ENCODE peak calls at places on chromosomes 4 and X, in five cellular contexts. One of them, this sample, is unnamed.

GRCh38 chrX:32572644-32573043 is 638.7 kb downstream of the DMD start:
- DNase-seq in NB4: no peak
- DNase-seq in left ventricle myocardium inferior: no peak
- DNase-seq in WERI-Rb-1: no peak
- DNase-seq in colonic mucosa: no peak
- DNase-seq in this sample: no peak

GRCh38 chr4:74473155-74473811 is 28.3 kb downstream of the AREG start:
- DNase-seq in NB4: no peak
- DNase-seq in left ventricle myocardium inferior: no peak
- DNase-seq in WERI-Rb-1: no peak
- DNase-seq in colonic mucosa: no peak
- DNase-seq in this sample: no peak

GRCh38 chrX:132757066-132757623 is 201.3 kb downstream of the HS6ST2 start:
- DNase-seq in NB4: no peak
- DNase-seq in left ventricle myocardium inferior: no peak
- DNase-seq in WERI-Rb-1: no peak
- DNase-seq in colonic mucosa: no peak
- DNase-seq in this sample: no peak

GRCh38 chr4:48141048-48141447 is 7.0 kb upstream of the TXK start:
- DNase-seq in NB4: peak
- DNase-seq in left ventricle myocardium inferior: no peak
- DNase-seq in WERI-Rb-1: no peak
- DNase-seq in colonic mucosa: no peak
- DNase-seq in this sample: peak

GRCh38 chr4:121428721-121429120 is 47.9 kb upstream of the QRFPR start:
- DNase-seq in NB4: no peak
- DNase-seq in left ventricle myocardium inferior: no peak
- DNase-seq in WERI-Rb-1: no peak
- DNase-seq in colonic mucosa: no peak
- DNase-seq in this sample: no peak

GRCh38 chr4:156197216-156197615 is 243.6 kb upstream of the CTSO start:
- DNase-seq in NB4: no peak
- DNase-seq in left ventricle myocardium inferior: no peak
- DNase-seq in WERI-Rb-1: no peak
- DNase-seq in colonic mucosa: no peak
- DNase-seq in this sample: no peak

GRCh38 chr4:105551968-105552746 is at the start of gene ARHGEF38:
- DNase-seq in NB4: no peak
- DNase-seq in left ventricle myocardium inferior: no peak
- DNase-seq in WERI-Rb-1: no peak
- DNase-seq in colonic mucosa: peak
- DNase-seq in this sample: no peak

GRCh38 chr4:1862055-1862911 is 6.3 kb upstream of the LETM1 start:
- DNase-seq in NB4: no peak
- DNase-seq in left ventricle myocardium inferior: no peak
- DNase-seq in WERI-Rb-1: no peak
- DNase-seq in colonic mucosa: no peak
- DNase-seq in this sample: no peak

GRCh38 chr4:15400911-15401671 is 26.7 kb upstream of the C1QTNF7 start:
- DNase-seq in NB4: peak
- DNase-seq in left ventricle myocardium inferior: peak
- DNase-seq in WERI-Rb-1: no peak
- DNase-seq in colonic mucosa: peak
- DNase-seq in this sample: peak

GRCh38 chrX:136961594-136962135 is 72.1 kb downstream of the GPR101 start:
- DNase-seq in NB4: peak
- DNase-seq in left ventricle myocardium inferior: no peak
- DNase-seq in WERI-Rb-1: no peak
- DNase-seq in colonic mucosa: no peak
- DNase-seq in this sample: no peak

GRCh38 chr4:63620271-63620670 is 789.0 kb downstream of the TECRL start:
- DNase-seq in NB4: no peak
- DNase-seq in left ventricle myocardium inferior: no peak
- DNase-seq in WERI-Rb-1: peak
- DNase-seq in colonic mucosa: no peak
- DNase-seq in this sample: no peak

GRCh38 chrX:41970419-41970818 is 47.1 kb upstream of the CASK start:
- DNase-seq in NB4: no peak
- DNase-seq in left ventricle myocardium inferior: no peak
- DNase-seq in WERI-Rb-1: no peak
- DNase-seq in colonic mucosa: no peak
- DNase-seq in this sample: no peak

GRCh38 chr4:27017623-27018022 is 157.0 kb downstream of the STIM2 start:
- DNase-seq in NB4: no peak
- DNase-seq in left ventricle myocardium inferior: no peak
- DNase-seq in WERI-Rb-1: no peak
- DNase-seq in colonic mucosa: no peak
- DNase-seq in this sample: no peak

GRCh38 chrX:40327085-40327484 is 229.3 kb upstream of the BCOR start:
- DNase-seq in NB4: no peak
- DNase-seq in left ventricle myocardium inferior: no peak
- DNase-seq in WERI-Rb-1: no peak
- DNase-seq in colonic mucosa: no peak
- DNase-seq in this sample: no peak

GRCh38 chr4:1330761-1331590 is 16.0 kb upstream of the UVSSA start:
- DNase-seq in NB4: no peak
- DNase-seq in left ventricle myocardium inferior: no peak
- DNase-seq in WERI-Rb-1: peak
- DNase-seq in colonic mucosa: no peak
- DNase-seq in this sample: no peak

GRCh38 chr4:185332575-185333464 is 62.9 kb downstream of the LRP2BP start:
- DNase-seq in NB4: no peak
- DNase-seq in left ventricle myocardium inferior: no peak
- DNase-seq in WERI-Rb-1: no peak
- DNase-seq in colonic mucosa: no peak
- DNase-seq in this sample: no peak

GRCh38 chrX:51182545-51182944 is 150.1 kb upstream of the NUDT10 start:
- DNase-seq in NB4: no peak
- DNase-seq in left ventricle myocardium inferior: no peak
- DNase-seq in WERI-Rb-1: no peak
- DNase-seq in colonic mucosa: no peak
- DNase-seq in this sample: no peak

GRCh38 chr4:59553063-59553738 is 1646.9 kb upstream of the ADGRL3 start:
- DNase-seq in NB4: peak
- DNase-seq in left ventricle myocardium inferior: no peak
- DNase-seq in WERI-Rb-1: no peak
- DNase-seq in colonic mucosa: no peak
- DNase-seq in this sample: no peak

GRCh38 chr4:74623041-74623440 is 171.3 kb downstream of the BTC start:
- DNase-seq in NB4: peak
- DNase-seq in left ventricle myocardium inferior: no peak
- DNase-seq in WERI-Rb-1: peak
- DNase-seq in colonic mucosa: peak
- DNase-seq in this sample: peak

GRCh38 chrX:150873616-150874015 is 24.9 kb downstream of the CD99L2 start:
- DNase-seq in NB4: peak
- DNase-seq in left ventricle myocardium inferior: peak
- DNase-seq in WERI-Rb-1: no peak
- DNase-seq in colonic mucosa: no peak
- DNase-seq in this sample: no peak

GRCh38 chr4:147731611-147732515 is at the start of gene ARHGAP10:
- DNase-seq in NB4: peak
- DNase-seq in left ventricle myocardium inferior: peak
- DNase-seq in WERI-Rb-1: peak
- DNase-seq in colonic mucosa: peak
- DNase-seq in this sample: no peak

GRCh38 chr4:85431881-85432280 is 43.1 kb upstream of the ARHGAP24 start:
- DNase-seq in NB4: no peak
- DNase-seq in left ventricle myocardium inferior: no peak
- DNase-seq in WERI-Rb-1: no peak
- DNase-seq in colonic mucosa: no peak
- DNase-seq in this sample: no peak

GRCh38 chr4:161256716-161257115 is 907.1 kb downstream of the FSTL5 start:
- DNase-seq in NB4: peak
- DNase-seq in left ventricle myocardium inferior: no peak
- DNase-seq in WERI-Rb-1: peak
- DNase-seq in colonic mucosa: no peak
- DNase-seq in this sample: no peak
- TF ChIP-seq CTCF in NB4: peak
- TF ChIP-seq CTCF in left ventricle myocardium inferior: no peak
- TF ChIP-seq CTCF in WERI-Rb-1: peak
- TF ChIP-seq CTCF in colonic mucosa: no peak
- TF ChIP-seq CTCF in this sample: peak

GRCh38 chr4:4656977-4657376 is 115.1 kb upstream of the STX18 start:
- DNase-seq in NB4: no peak
- DNase-seq in left ventricle myocardium inferior: no peak
- DNase-seq in WERI-Rb-1: no peak
- DNase-seq in colonic mucosa: no peak
- DNase-seq in this sample: no peak
- H3K4me3 ChIP-seq in NB4: no peak
- H3K4me3 ChIP-seq in left ventricle myocardium inferior: no peak
- H3K4me3 ChIP-seq in WERI-Rb-1: no peak
- H3K4me3 ChIP-seq in colonic mucosa: no peak
- H3K4me3 ChIP-seq in this sample: no peak

DNA sequence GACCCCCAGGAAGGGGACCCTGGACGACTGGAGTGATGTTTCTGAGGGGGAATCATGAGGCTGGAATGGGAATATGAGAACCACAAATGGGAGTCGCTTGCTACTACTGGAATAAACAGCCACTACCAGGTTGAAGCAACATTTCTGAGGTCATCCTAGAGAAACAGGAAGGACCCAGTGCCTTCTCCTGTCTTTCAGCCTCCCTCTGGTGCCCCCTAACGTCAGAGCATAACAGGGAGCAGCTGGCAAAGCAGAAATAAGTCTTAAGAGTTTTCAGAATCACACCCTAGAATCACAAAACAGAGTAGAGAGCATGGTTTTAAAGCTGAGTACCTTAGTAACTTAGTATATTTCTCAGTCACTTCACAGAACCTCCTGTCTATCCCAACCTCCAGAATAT is 347.8 kb upstream of the PITX2 start:
- DNase-seq in NB4: peak
- DNase-seq in left ventricle myocardium inferior: no peak
- DNase-seq in WERI-Rb-1: peak
- DNase-seq in colonic mucosa: peak
- DNase-seq in this sample: peak
- TF ChIP-seq CTCF in NB4: peak
- TF ChIP-seq CTCF in left ventricle myocardium inferior: peak
- TF ChIP-seq CTCF in WERI-Rb-1: peak
- TF ChIP-seq CTCF in colonic mucosa: peak
- TF ChIP-seq CTCF in this sample: peak

GRCh38 chrX:131289527-131289926 is 421 bp upstream of the IGSF1 start:
- DNase-seq in NB4: no peak
- DNase-seq in left ventricle myocardium inferior: no peak
- DNase-seq in WERI-Rb-1: no peak
- DNase-seq in colonic mucosa: no peak
- DNase-seq in this sample: no peak

GRCh38 chrX:131287556-131288179 is 1.4 kb downstream of the IGSF1 start:
- DNase-seq in NB4: no peak
- DNase-seq in left ventricle myocardium inferior: no peak
- DNase-seq in WERI-Rb-1: no peak
- DNase-seq in colonic mucosa: no peak
- DNase-seq in this sample: no peak

GRCh38 chrX:131288188-131288587 is 918 bp downstream of the IGSF1 start:
- DNase-seq in NB4: no peak
- DNase-seq in left ventricle myocardium inferior: no peak
- DNase-seq in WERI-Rb-1: no peak
- DNase-seq in colonic mucosa: no peak
- DNase-seq in this sample: no peak

DNA sequence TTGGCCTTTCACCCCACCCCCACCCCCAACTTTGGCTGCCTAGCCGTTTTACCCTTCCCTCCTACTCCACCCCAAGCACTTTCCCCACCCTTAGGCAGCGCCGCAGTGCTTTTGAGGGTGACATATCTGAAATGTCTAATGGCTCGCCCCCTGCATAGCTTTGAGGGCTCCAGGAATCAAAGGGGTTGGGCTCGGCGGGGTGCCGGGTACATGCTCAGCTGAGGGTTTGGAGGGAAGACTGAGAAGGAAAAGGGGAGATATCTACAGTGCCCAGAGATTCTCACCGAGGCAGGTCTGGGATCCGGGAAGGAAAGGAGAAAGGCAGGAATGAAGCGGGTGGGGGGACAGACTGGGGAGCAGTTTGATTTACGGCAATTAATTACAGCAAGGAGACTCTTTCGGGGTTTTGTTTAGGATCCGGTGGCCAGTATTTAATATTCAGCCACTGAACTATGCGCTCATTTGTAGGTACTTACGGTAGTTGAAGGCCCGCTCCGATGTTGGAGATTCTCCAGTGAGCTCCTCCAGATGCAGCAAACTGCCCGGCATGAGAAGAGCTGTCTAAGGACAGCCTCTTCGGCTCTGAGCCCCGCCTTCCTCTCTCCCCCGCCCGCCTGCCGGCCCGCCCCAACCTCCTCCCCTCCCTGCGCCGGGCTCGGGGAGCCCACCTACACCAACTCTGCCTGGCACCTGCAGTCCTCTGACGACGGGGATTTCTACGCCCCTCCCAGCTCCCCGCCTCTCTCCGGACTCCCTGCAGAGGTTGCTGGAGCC is at the start of gene IGSF1:
- DNase-seq in NB4: peak
- DNase-seq in left ventricle myocardium inferior: peak
- DNase-seq in WERI-Rb-1: no peak
- DNase-seq in colonic mucosa: no peak
- DNase-seq in this sample: no peak
- H3K4me3 ChIP-seq in NB4: no peak
- H3K4me3 ChIP-seq in left ventricle myocardium inferior: peak
- H3K4me3 ChIP-seq in WERI-Rb-1: no peak
- H3K4me3 ChIP-seq in colonic mucosa: no peak
- H3K4me3 ChIP-seq in this sample: no peak

GRCh38 chr4:136637071-136637777 is 895.1 kb downstream of the PCDH18 start:
- DNase-seq in NB4: peak
- DNase-seq in left ventricle myocardium inferior: no peak
- DNase-seq in WERI-Rb-1: peak
- DNase-seq in colonic mucosa: no peak
- DNase-seq in this sample: no peak
- TF ChIP-seq CTCF in NB4: peak
- TF ChIP-seq CTCF in left ventricle myocardium inferior: peak
- TF ChIP-seq CTCF in WERI-Rb-1: peak
- TF ChIP-seq CTCF in colonic mucosa: peak
- TF ChIP-seq CTCF in this sample: peak

GRCh38 chr4:92304073-92304472 is 307 bp downstream of the GRID2 start:
- DNase-seq in NB4: no peak
- DNase-seq in left ventricle myocardium inferior: no peak
- DNase-seq in WERI-Rb-1: peak
- DNase-seq in colonic mucosa: no peak
- DNase-seq in this sample: no peak
- H3K4me3 ChIP-seq in NB4: no peak
- H3K4me3 ChIP-seq in left ventricle myocardium inferior: peak
- H3K4me3 ChIP-seq in WERI-Rb-1: peak
- H3K4me3 ChIP-seq in colonic mucosa: no peak
- H3K4me3 ChIP-seq in this sample: no peak